ENCODE peak calls at places on chromosomes 13 and 19, in four cellular contexts. N is HepG2, W is K562, F is GM12878. I is an unnamed sample.

GRCh38 chr19:41366089-41366488 is 2.1 kb upstream of the B9D2 start:
- DNase-seq in W (no peak), F (no peak), N (no peak), I (no peak)

GRCh38 chr13:25741796-25742195 is 310.0 kb downstream of the SHISA2 start:
- DNase-seq in N (no peak), F (no peak), W (no peak), I (no peak)

GRCh38 chr13:48780713-48781341 is 127.1 kb downstream of the CYSLTR2 start:
- DNase-seq in N (no peak), F (no peak), W (no peak), I (no peak)

GRCh38 chr13:111006508-111007031 is 91.7 kb upstream of the ANKRD10 start:
- DNase-seq in F (no peak), W (peak; percentile 15), N (no peak), I (no peak)

GRCh38 chr13:111123649-111124048 is 8.5 kb downstream of the ARHGEF7 start:
- DNase-seq in W (no peak), N (no peak), F (no peak), I (no peak)

GRCh38 chr13:110394371-110394841 is 87.3 kb downstream of the COL4A2 start:
- DNase-seq in N (no peak), F (no peak), W (no peak), I (no peak)

GRCh38 chr19:42032428-42032827 is 37.6 kb downstream of the GRIK5 start:
- DNase-seq in F (no peak), N (no peak), W (no peak), I (peak; percentile 37)

GRCh38 chr19:6765738-6766356 is 1.4 kb downstream of the SH2D3A start:
- DNase-seq in F (no peak), W (no peak), N (peak; percentile 19), I (peak; percentile 90)

GRCh38 chr13:103762523-103762922 is 696.3 kb upstream of the SLC10A2 start:
- DNase-seq in N (no peak), F (no peak), W (no peak), I (no peak)
- TF ChIP-seq ETV6 in N (no peak), F (no peak), W (no peak), I (no peak)

GRCh38 chr13:95628488-95628887 is 16.0 kb downstream of the DZIP1 start:
- DNase-seq in W (no peak), F (no peak), N (no peak), I (no peak)

GRCh38 chr13:95624020-95624419 is 20.5 kb downstream of the DZIP1 start:
- DNase-seq in W (peak; percentile 32), N (peak; percentile 29), F (no peak), I (peak; percentile 14)

GRCh38 chr13:95627590-95627989 is 16.9 kb downstream of the DZIP1 start:
- DNase-seq in N (no peak), F (no peak), W (no peak), I (no peak)

GRCh38 chr13:95629071-95629470 is 15.4 kb downstream of the DZIP1 start:
- DNase-seq in N (no peak), F (no peak), W (no peak), I (no peak)

GRCh38 chr13:95626768-95627167 is 17.7 kb downstream of the DZIP1 start:
- DNase-seq in W (no peak), N (no peak), F (no peak), I (no peak)
- TF ChIP-seq SP1 in W (no peak), N (no peak), F (no peak), I (no peak)

DNA sequence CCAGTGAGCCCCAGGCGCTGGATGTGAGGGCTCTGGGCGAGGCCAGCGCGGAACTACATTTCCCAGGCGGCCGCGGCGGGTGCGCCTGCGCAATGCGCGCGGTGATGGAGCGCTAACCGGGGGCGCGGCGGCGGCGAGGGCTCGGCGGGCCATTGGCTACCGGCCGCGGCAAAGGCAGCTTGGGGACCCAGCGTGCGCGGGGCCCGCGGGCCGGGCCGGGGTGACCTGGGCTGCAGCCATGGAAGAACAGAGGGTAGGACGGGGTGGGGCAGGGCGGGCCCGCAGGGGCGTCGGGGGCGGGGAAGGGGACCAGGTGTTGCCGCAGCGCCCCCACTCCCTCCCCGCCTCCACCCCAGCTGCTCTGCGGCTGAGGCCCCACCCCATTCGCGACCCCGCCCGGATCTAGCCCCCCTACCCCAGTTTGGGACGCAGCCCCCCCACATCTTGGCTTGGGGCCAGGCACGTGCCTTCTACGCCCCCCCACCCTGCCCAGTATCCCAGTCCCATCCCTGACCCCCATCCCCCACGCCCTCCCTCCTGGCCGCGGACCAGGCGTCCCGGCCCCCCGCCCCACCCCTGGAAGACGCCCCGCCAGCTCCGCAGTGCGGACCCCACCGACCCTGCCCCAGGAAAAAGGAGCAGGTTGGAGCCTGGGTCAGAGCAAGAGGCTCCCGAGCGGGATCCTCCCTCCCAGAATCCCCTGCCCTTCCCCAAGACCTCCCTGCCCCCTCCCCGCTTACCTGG is at the start of gene FSD1:
- DNase-seq in N (no peak), W (peak; percentile 96), F (no peak), I (peak; percentile 87)
- TF ChIP-seq ETV6 in N (no peak), W (no peak), F (no peak), I (no peak)

GRCh38 chr19:35044317-35045117 is 3.0 kb downstream of the HPN start:
- DNase-seq in N (peak; percentile 28), W (peak; percentile 74), F (no peak), I (peak; percentile 83)
- TF ChIP-seq SP1 in N (no peak), W (no peak), F (no peak), I (no peak)

I was measured in WTC11.